ENCODE peak calls at places on chromosomes 2 and 18, in six cellular contexts. P, D, B, Q, I and J are unnamed samples.

GRCh38 chr2:166157578-166157977 is 29.8 kb upstream of the SCN1A start:
- DNase-seq in P (no peak), D (no peak), Q (no peak), I (no peak), B (no peak), J (no peak)

GRCh38 chr18:5066380-5066977 is 130.6 kb downstream of the AKAIN1 start:
- DNase-seq in D (no peak), I (no peak), P (no peak), Q (no peak), B (no peak), J (no peak)

GRCh38 chr2:68237404-68237803 is 14.9 kb downstream of the PPP3R1 start:
- DNase-seq in P (peak; percentile 68), I (no peak), Q (no peak), D (no peak), B (no peak), J (no peak)

GRCh38 chr2:85394256-85394655 is 15.9 kb downstream of the CAPG start:
- DNase-seq in I (no peak), D (no peak), P (no peak), B (peak; percentile 25), Q (no peak), J (no peak)

GRCh38 chr2:240452471-240453256 is 17.2 kb downstream of the GPC1 start:
- DNase-seq in P (peak; percentile 35), I (peak; percentile 74), D (peak; percentile 74), Q (peak; percentile 81), B (peak; percentile 62), J (no peak)

GRCh38 chr2:60556998-60557955 is 3.8 kb upstream of the BCL11A start:
- DNase-seq in D (no peak), P (no peak), I (no peak), Q (no peak), B (no peak), J (no peak)

GRCh38 chr2:207839575-207839974 is 69.9 kb upstream of the FZD5 start:
- DNase-seq in I (no peak), B (no peak), P (no peak), Q (no peak), D (no peak), J (no peak)

GRCh38 chr2:207767461-207768167 is 2.1 kb downstream of the FZD5 start:
- DNase-seq in Q (peak; percentile 82), D (peak; percentile 82), B (peak; percentile 63), P (no peak), I (peak; percentile 33), J (peak; percentile 45)

GRCh38 chr2:85907671-85908157 is 18.9 kb upstream of the ST3GAL5 start:
- DNase-seq in B (no peak), D (no peak), Q (no peak), I (no peak), P (peak; percentile 44), J (no peak)

GRCh38 chr18:58321986-58322385 is 278.0 kb downstream of the NEDD4L start:
- DNase-seq in I (peak; percentile 41), D (peak; percentile 61), Q (peak; percentile 67), P (peak; percentile 74), B (peak; percentile 54), J (peak; percentile 35)

GRCh38 chr18:61528961-61529360 is 195.7 kb downstream of the CDH20 start:
- DNase-seq in D (no peak), Q (no peak), P (no peak), I (no peak), B (no peak), J (no peak)

GRCh38 chr2:185787530-185788145 is 49.0 kb downstream of the FSIP2 start:
- DNase-seq in B (no peak), Q (no peak), P (no peak), I (no peak), D (no peak), J (no peak)

GRCh38 chr2:128544321-128545037 is 225.8 kb upstream of the HS6ST1 start:
- DNase-seq in Q (peak; percentile 18), B (no peak), P (no peak), D (no peak), I (no peak), J (no peak)

GRCh38 chr18:42413870-42414269 is 458.8 kb downstream of the PIK3C3 start:
- DNase-seq in D (no peak), B (no peak), P (no peak), Q (no peak), I (no peak), J (no peak)

GRCh38 chr2:110871637-110872036 is 139.3 kb downstream of the ACOXL start:
- DNase-seq in B (no peak), P (no peak), D (no peak), I (no peak), Q (no peak), J (no peak)

GRCh38 chr18:61551586-61551985 is 218.4 kb downstream of the CDH20 start:
- DNase-seq in I (no peak), Q (no peak), B (no peak), P (peak; percentile 88), D (no peak), J (peak; percentile 77)

GRCh38 chr2:86017901-86018896 is 87.5 kb downstream of the POLR1A start:
- DNase-seq in Q (peak; percentile 67), I (peak; percentile 56), B (no peak), P (peak; percentile 47), D (peak; percentile 62), J (no peak)

GRCh38 chr2:133213651-133214050 is 354.6 kb downstream of the NCKAP5 start:
- DNase-seq in Q (no peak), P (peak; percentile 26), B (no peak), I (no peak), D (no peak), J (no peak)

GRCh38 chr2:226721541-226721940 is 78.1 kb downstream of the IRS1 start:
- DNase-seq in D (no peak), B (no peak), Q (no peak), I (peak; percentile 57), P (peak; percentile 36), J (peak; percentile 41)

GRCh38 chr2:166917433-166917832 is 29.2 kb downstream of the XIRP2 start:
- DNase-seq in P (peak; percentile 15), Q (no peak), B (no peak), I (no peak), D (no peak), J (no peak)

GRCh38 chr2:210046851-210047486 is 44.5 kb downstream of the RPE start:
- DNase-seq in I (no peak), Q (no peak), B (no peak), P (no peak), D (no peak), J (no peak)

GRCh38 chr18:13522861-13523660 is 203.3 kb downstream of the FAM210A start:
- DNase-seq in I (no peak), Q (no peak), P (no peak), B (no peak), D (no peak), J (no peak)

GRCh38 chr18:13565228-13565627 is 161.1 kb downstream of the FAM210A start:
- DNase-seq in B (no peak), P (no peak), D (no peak), Q (no peak), I (peak; percentile 82), J (peak; percentile 80)

DNA sequence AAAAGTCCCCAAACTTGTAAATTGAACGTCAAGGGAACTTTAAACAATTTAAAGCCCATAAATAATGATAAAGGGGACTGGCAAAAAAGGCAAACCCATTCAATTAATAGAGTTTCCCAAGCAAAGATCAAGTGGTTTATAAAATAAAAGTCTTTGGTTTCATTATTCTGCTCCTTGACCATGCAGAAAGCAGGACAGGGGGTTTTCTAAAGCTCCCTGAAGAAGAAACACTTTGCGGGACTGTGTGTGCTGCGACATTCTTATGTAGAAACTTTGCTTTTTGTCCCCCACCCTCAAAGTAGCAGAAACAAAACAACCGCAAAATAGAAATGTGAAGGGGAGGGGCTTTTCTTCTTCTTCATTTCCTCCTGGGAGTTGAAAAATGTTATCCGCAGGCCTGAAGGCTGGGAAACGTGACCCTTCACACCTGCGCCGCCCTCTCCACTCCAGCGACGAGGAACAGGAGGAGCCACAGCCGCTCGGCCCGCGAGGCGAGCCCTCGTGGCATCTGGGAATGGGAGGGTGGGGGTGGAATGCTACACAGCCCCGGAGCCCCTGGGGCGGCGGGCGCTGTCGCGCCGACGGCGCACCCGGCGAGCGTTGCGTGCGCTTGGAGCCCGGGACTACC is 4.2 kb upstream of the GBX2 start:
- DNase-seq in D (no peak), P (no peak), I (no peak), Q (no peak), B (no peak), J (no peak)
- H3K4me1 ChIP-seq in D (peaks cover 19% of the 10 kb centered on the region), P (no peaks in the 10 kb centered on the region), I (peaks cover 55% of the 10 kb centered on the region), Q (peaks cover 45% of the 10 kb centered on the region), B (peaks cover 3% of the 10 kb centered on the region), J (peaks cover 41% of the 10 kb centered on the region)

GRCh38 chr2:16278421-16279200 is 338.3 kb downstream of the MYCN start:
- DNase-seq in D (no peak), P (no peak), B (no peak), I (no peak), Q (no peak), J (no peak)

GRCh38 chr2:16275131-16275530 is 334.8 kb downstream of the MYCN start:
- DNase-seq in I (no peak), D (no peak), P (no peak), B (no peak), Q (no peak), J (no peak)

GRCh38 chr2:16273111-16273510 is 332.8 kb downstream of the MYCN start:
- DNase-seq in P (no peak), I (no peak), D (no peak), Q (no peak), B (no peak), J (no peak)

GRCh38 chr2:16277117-16277516 is 336.8 kb downstream of the MYCN start:
- DNase-seq in Q (no peak), P (no peak), I (no peak), D (no peak), B (no peak), J (no peak)

DNA sequence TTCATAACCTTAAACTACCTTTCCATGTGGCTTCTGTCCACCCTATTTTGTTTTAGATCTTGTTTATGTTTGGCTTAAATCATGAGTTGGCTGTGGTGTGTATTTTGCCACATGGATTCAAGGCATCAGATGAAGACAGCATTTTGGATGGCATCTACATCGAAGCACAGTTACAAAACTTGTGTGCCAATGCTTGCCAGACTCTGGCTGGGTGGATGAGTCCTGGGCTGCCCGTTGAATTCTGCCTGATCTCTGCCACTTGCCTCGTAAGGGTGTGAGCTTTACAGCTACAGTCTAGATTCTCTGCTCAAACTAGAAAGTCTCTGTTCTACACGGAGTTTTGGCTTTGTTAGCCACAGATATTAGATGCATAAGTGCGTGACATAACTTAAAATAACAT is 335.4 kb downstream of the MYCN start:
- DNase-seq in I (no peak), Q (no peak), D (no peak), P (no peak), B (no peak), J (no peak)
- TF ChIP-seq CTCF in I (no peak), Q (no peak), D (no peak), P (no peak), B (no peak), J (no peak)

DNA sequence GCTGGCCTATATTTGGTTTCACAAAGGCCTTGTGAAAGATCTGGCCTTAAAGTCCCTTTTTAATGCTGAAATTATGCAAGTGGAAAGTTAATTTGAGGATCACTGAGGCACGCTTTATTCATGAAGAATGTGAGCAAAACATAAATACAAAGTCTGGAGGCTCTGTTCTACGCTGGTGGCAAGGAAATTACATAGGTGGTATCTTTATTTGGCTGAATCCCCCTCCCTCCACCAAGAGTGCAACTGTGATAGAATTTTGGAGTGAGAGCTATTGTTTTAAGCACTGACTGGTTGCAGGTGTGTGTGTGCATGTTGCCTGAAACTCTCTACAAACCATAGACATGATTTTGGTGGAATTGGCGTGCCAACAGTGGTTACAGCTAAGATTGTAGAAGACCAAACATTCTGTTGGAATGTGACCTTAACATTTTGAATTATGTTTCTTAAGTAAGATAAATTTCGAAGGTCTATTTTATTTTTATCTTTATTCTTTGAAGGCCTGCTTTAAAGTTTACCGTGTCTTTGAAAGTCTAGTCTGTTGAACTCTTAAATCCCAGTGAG is 114.3 kb downstream of the SPTBN1 start:
- DNase-seq in I (no peak), P (no peak), Q (no peak), B (no peak), D (no peak), J (no peak)
- H3K4me1 ChIP-seq in I (peaks cover 98% of the 10 kb centered on the region), P (peaks cover 32% of the 10 kb centered on the region), Q (peaks cover 99% of the 10 kb centered on the region), B (peaks cover 87% of the 10 kb centered on the region), D (peaks cover 94% of the 10 kb centered on the region), J (peaks cover 91% of the 10 kb centered on the region)

GRCh38 chr2:155372969-155373368 is 674.5 kb downstream of the KCNJ3 start:
- DNase-seq in Q (no peak), B (no peak), I (no peak), P (no peak), D (no peak), J (no peak)
- TF ChIP-seq CTCF in Q (no peak), B (peak; percentile 26), I (no peak), P (no peak), D (peak; percentile 12), J (peak; percentile 25)